ENCODE peak calls at places on chromosomes 16 and 17, in four cellular contexts. One of them, this sample, is unnamed. For H3K27me3, the result is how much of the 10 kb centered on the place peaks cover.

GRCh38 chr16:30137897-30138296 is 14.9 kb upstream of the MAPK3 start:
- DNase-seq in stomach: no peak
- DNase-seq in HCT116: no peak
- DNase-seq in naive thymus-derived CD4-positive, alpha-beta T cell: no peak
- DNase-seq in this sample: no peak

GRCh38 chr16:85026696-85027095 is 899 bp upstream of the KIAA0513 start:
- DNase-seq in HCT116: no peak
- DNase-seq in naive thymus-derived CD4-positive, alpha-beta T cell: no peak
- DNase-seq in stomach: no peak
- DNase-seq in this sample: no peak

GRCh38 chr16:74448990-74449389 is 27.7 kb upstream of the CLEC18B start:
- DNase-seq in HCT116: peak
- DNase-seq in stomach: peak
- DNase-seq in naive thymus-derived CD4-positive, alpha-beta T cell: no peak
- DNase-seq in this sample: no peak

GRCh38 chr17:489758-490329 is 137.2 kb upstream of the RPH3AL start:
- DNase-seq in naive thymus-derived CD4-positive, alpha-beta T cell: peak
- DNase-seq in HCT116: no peak
- DNase-seq in stomach: peak
- DNase-seq in this sample: peak

GRCh38 chr17:48068491-48068961 is 20.4 kb downstream of the NFE2L1 start:
- DNase-seq in stomach: no peak
- DNase-seq in HCT116: no peak
- DNase-seq in naive thymus-derived CD4-positive, alpha-beta T cell: no peak
- DNase-seq in this sample: no peak

GRCh38 chr17:74454197-74455024 is 12.0 kb upstream of the CD300A start:
- DNase-seq in naive thymus-derived CD4-positive, alpha-beta T cell: no peak
- DNase-seq in stomach: no peak
- DNase-seq in HCT116: peak
- DNase-seq in this sample: no peak

GRCh38 chr17:80738987-80739730 is 194.5 kb downstream of the RPTOR start:
- DNase-seq in stomach: no peak
- DNase-seq in naive thymus-derived CD4-positive, alpha-beta T cell: peak
- DNase-seq in HCT116: no peak
- DNase-seq in this sample: no peak

GRCh38 chr17:65485388-65486299 is 75.8 kb downstream of the AXIN2 start:
- DNase-seq in stomach: no peak
- DNase-seq in naive thymus-derived CD4-positive, alpha-beta T cell: no peak
- DNase-seq in HCT116: no peak
- DNase-seq in this sample: no peak

GRCh38 chr17:72122336-72122667 is 1.5 kb downstream of the SOX9 start:
- DNase-seq in HCT116: no peak
- DNase-seq in naive thymus-derived CD4-positive, alpha-beta T cell: no peak
- DNase-seq in stomach: no peak
- DNase-seq in this sample: no peak

GRCh38 chr17:72122002-72122310 is 1.1 kb downstream of the SOX9 start:
- DNase-seq in HCT116: no peak
- DNase-seq in stomach: no peak
- DNase-seq in naive thymus-derived CD4-positive, alpha-beta T cell: no peak
- DNase-seq in this sample: no peak

GRCh38 chr17:72120878-72121163 is at the start of gene SOX9:
- DNase-seq in HCT116: peak
- DNase-seq in stomach: peak
- DNase-seq in naive thymus-derived CD4-positive, alpha-beta T cell: no peak
- DNase-seq in this sample: no peak

GRCh38 chr17:72119963-72120877 is 600 bp upstream of the SOX9 start:
- DNase-seq in naive thymus-derived CD4-positive, alpha-beta T cell: no peak
- DNase-seq in HCT116: peak
- DNase-seq in stomach: peak
- DNase-seq in this sample: no peak

DNA sequence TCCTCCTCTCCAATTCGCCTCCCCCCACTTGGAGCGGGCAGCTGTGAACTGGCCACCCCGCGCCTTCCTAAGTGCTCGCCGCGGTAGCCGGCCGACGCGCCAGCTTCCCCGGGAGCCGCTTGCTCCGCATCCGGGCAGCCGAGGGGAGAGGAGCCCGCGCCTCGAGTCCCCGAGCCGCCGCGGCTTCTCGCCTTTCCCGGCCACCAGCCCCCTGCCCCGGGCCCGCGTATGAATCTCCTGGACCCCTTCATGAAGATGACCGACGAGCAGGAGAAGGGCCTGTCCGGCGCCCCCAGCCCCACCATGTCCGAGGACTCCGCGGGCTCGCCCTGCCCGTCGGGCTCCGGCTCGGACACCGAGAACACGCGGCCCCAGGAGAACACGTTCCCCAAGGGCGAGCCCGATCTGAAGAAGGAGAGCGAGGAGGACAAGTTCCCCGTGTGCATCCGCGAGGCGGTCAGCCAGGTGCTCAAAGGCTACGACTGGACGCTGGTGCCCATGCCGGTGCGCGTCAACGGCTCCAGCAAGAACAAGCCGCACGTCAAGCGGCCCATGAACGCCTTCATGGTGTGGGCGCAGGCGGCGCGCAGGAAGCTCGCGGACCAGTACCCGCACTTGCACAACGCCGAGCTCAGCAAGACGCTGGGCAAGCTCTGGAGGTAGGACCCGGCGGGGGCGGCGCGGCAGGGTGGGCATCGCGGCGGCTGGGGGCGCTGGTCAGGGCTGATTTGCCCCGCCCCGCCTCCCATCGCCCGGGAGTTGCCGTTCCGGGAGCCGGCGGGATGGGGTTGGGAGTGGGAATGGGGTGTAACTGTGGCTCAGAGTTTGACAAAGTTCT is 563 bp downstream of the SOX9 start:
- DNase-seq in HCT116: no peak
- DNase-seq in naive thymus-derived CD4-positive, alpha-beta T cell: no peak
- DNase-seq in stomach: peak
- DNase-seq in this sample: no peak
- H3K4me3 ChIP-seq in HCT116: peak
- H3K4me3 ChIP-seq in naive thymus-derived CD4-positive, alpha-beta T cell: no peak
- H3K4me3 ChIP-seq in stomach: peak
- H3K4me3 ChIP-seq in this sample: no peak

DNA sequence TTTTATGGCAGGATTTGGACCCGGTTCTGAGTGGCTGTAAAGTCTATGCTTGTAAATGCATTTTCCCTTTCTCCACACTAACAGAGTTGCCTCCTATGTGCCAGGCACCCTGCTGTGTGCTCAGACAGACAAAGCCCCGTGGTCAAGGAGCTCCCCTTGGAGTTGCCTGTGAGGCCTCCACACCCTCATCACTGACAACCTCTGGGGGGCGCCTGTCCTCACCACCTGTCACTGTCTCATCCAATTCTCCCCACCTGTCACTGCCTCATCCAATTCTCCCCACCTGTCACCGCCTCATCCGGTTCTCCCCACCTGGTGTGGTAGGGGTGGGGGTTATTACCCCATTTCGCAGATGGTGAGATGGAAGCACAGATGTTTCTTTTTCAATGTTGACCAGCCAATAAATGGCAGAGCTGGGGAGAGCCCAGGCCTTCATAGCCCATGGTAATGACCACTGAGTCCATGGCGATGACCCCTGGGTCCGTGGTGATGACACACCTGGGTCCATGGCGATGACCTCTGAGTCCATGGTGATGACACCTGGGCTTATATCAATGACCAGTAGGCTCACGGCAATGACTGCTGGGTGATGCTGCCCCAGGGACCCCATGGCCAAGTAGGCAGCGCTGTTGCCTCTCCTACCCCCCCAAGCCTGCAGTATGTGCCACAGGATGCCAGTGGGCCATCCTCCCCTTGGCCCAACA is 150.1 kb downstream of the IRF8 start:
- DNase-seq in stomach: no peak
- DNase-seq in HCT116: no peak
- DNase-seq in naive thymus-derived CD4-positive, alpha-beta T cell: no peak
- DNase-seq in this sample: no peak
- H3K27me3 ChIP-seq in stomach: under half
- H3K27me3 ChIP-seq in HCT116: under half
- H3K27me3 ChIP-seq in naive thymus-derived CD4-positive, alpha-beta T cell: under half
- H3K27me3 ChIP-seq in this sample: under half

GRCh38 chr17:82232322-82232785 is 3.5 kb downstream of the SLC16A3 start:
- DNase-seq in HCT116: no peak
- DNase-seq in stomach: no peak
- DNase-seq in naive thymus-derived CD4-positive, alpha-beta T cell: no peak
- DNase-seq in this sample: no peak
- H3K4me3 ChIP-seq in HCT116: no peak
- H3K4me3 ChIP-seq in stomach: peak
- H3K4me3 ChIP-seq in naive thymus-derived CD4-positive, alpha-beta T cell: no peak
- H3K4me3 ChIP-seq in this sample: no peak

GRCh38 chr17:6677946-6678345 is 26.4 kb downstream of the C17orf100 start:
- DNase-seq in stomach: no peak
- DNase-seq in HCT116: no peak
- DNase-seq in naive thymus-derived CD4-positive, alpha-beta T cell: no peak
- DNase-seq in this sample: no peak
- H3K27me3 ChIP-seq in stomach: under half
- H3K27me3 ChIP-seq in HCT116: under half
- H3K27me3 ChIP-seq in naive thymus-derived CD4-positive, alpha-beta T cell: under half
- H3K27me3 ChIP-seq in this sample: under half

DNA sequence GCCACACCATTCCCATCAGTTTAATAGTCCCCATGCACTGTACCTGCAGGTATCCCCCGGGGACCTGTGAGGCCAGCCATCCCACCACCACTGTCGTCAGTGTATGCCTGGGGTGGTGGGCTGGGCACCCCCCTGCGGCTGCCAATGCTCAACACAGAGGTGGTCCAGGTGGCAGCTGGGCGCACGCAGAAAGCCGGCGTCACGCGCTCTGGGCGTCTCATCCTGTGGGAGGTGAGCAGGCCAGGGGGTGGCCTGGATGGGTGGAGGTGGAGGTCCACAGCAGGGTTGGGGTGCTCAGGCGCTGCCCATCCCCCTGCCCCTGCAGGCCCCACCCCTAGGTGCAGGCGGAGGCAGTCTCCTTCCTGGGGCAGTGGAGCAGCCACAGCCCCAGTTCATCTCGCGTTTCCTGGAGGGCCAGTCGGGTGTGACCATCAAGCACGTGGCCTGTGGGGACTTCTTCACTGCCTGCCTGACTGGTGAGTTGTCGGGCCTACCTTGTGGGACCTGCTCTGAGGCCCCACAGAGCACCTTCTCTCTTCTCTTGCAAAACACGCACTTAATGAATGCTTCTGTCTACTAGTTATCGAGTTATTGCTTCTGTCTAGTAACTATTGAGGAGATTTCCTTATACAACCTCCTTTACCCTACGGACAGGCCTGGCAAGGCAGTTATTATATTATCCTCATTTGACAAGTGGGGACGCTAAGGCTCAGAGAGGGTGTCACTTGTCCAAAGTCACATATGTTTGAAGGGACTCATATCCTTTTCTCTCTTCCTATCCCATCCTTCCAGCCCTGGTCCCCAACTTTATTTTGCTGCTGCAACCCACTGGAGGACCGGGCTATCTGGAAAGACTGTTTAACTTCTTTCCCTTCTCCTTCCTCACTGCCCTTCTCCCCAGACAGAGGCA is 5.8 kb upstream of the TRAF4 start:
- DNase-seq in stomach: no peak
- DNase-seq in naive thymus-derived CD4-positive, alpha-beta T cell: no peak
- DNase-seq in HCT116: no peak
- DNase-seq in this sample: no peak
- H3K4me3 ChIP-seq in stomach: no peak
- H3K4me3 ChIP-seq in naive thymus-derived CD4-positive, alpha-beta T cell: no peak
- H3K4me3 ChIP-seq in HCT116: no peak
- H3K4me3 ChIP-seq in this sample: no peak

GRCh38 chr16:28059841-28060240 is 3.7 kb downstream of the GSG1L start:
- DNase-seq in naive thymus-derived CD4-positive, alpha-beta T cell: no peak
- DNase-seq in stomach: no peak
- DNase-seq in HCT116: no peak
- DNase-seq in this sample: no peak
- H3K27me3 ChIP-seq in naive thymus-derived CD4-positive, alpha-beta T cell: under half
- H3K27me3 ChIP-seq in stomach: under half
- H3K27me3 ChIP-seq in HCT116: under half
- H3K27me3 ChIP-seq in this sample: under half

GRCh38 chr17:68953340-68953997 is 1.7 kb downstream of the ABCA8 start:
- DNase-seq in stomach: no peak
- DNase-seq in naive thymus-derived CD4-positive, alpha-beta T cell: no peak
- DNase-seq in HCT116: no peak
- DNase-seq in this sample: no peak
- H3K4me3 ChIP-seq in stomach: peak
- H3K4me3 ChIP-seq in naive thymus-derived CD4-positive, alpha-beta T cell: no peak
- H3K4me3 ChIP-seq in HCT116: no peak
- H3K4me3 ChIP-seq in this sample: no peak